ENCODE peak calls at places on chromosomes 4 and X, in seven cellular contexts. M is heart left ventricle, A is body of pancreas, S is Peyer's patch, C is stomach, Q is A549, V is esophagus squamous epithelium. T is an unnamed sample.

GRCh38 chrX:143058096-143058495 is 32.4 kb downstream of the SPANXN4 start:
- DNase-seq in V (no peak), A (no peak), C (no peak), Q (no peak), S (no peak), M (no peak), T (no peak)

GRCh38 chr4:1598641-1599481 is 85.3 kb downstream of the FAM53A start:
- DNase-seq in V (no peak), C (no peak), M (no peak), Q (no peak), S (no peak), A (no peak), T (peak)

GRCh38 chrX:77749695-77750094 is 36.3 kb downstream of the ATRX start:
- DNase-seq in S (no peak), M (no peak), C (no peak), A (no peak), V (no peak), Q (peak), T (no peak)

GRCh38 chrX:110407910-110408545 is 49.4 kb downstream of the RTL9 start:
- DNase-seq in V (no peak), C (no peak), A (peak), S (peak), M (peak), Q (peak), T (no peak)

GRCh38 chr4:41219421-41219950 is 5.1 kb upstream of the APBB2 start:
- DNase-seq in V (no peak), A (no peak), M (no peak), S (no peak), C (no peak), Q (no peak), T (no peak)

GRCh38 chrX:151391722-151392121 is 5.3 kb upstream of the VMA21 start:
- DNase-seq in Q (no peak), S (no peak), C (no peak), V (no peak), M (no peak), A (no peak), T (no peak)

GRCh38 chr4:186149872-186150271 is 41.5 kb upstream of the CYP4V2 start:
- DNase-seq in V (no peak), S (peak), C (peak), Q (no peak), A (peak), M (peak), T (peak)

GRCh38 chr4:107115185-107115847 is 79.2 kb upstream of the DKK2 start:
- DNase-seq in C (no peak), M (no peak), Q (no peak), A (no peak), V (no peak), S (no peak), T (no peak)

GRCh38 chr4:80926446-80926845 is 104.1 kb upstream of the BMP3 start:
- DNase-seq in C (no peak), S (no peak), Q (no peak), A (no peak), M (no peak), V (no peak), T (no peak)

GRCh38 chr4:79164961-79165610 is 160.8 kb downstream of the NAA11 start:
- DNase-seq in C (no peak), V (no peak), S (no peak), A (no peak), Q (no peak), M (no peak), T (no peak)

GRCh38 chr4:73208376-73208775 is 50.2 kb downstream of the ANKRD17 start:
- DNase-seq in S (no peak), V (no peak), C (no peak), M (no peak), A (no peak), Q (no peak), T (no peak)

GRCh38 chr4:98778206-98778605 is 119.8 kb upstream of the TSPAN5 start:
- DNase-seq in Q (peak), M (no peak), V (no peak), S (peak), C (no peak), A (no peak), T (no peak)

GRCh38 chr4:151359576-151359975 is 34.2 kb upstream of the SH3D19 start:
- DNase-seq in C (no peak), A (no peak), S (peak), Q (no peak), V (no peak), M (no peak), T (no peak)

GRCh38 chr4:105361021-105361420 is 112.8 kb downstream of the PPA2 start:
- DNase-seq in C (no peak), M (no peak), V (no peak), Q (no peak), S (no peak), A (no peak), T (no peak)

GRCh38 chrX:85026170-85026569 is 22.5 kb downstream of the APOOL start:
- DNase-seq in C (no peak), S (no peak), Q (no peak), V (no peak), A (no peak), M (no peak), T (no peak)

GRCh38 chr4:76803522-76803921 is 94.4 kb downstream of the SOWAHB start:
- DNase-seq in M (no peak), A (no peak), C (no peak), S (peak), Q (no peak), V (no peak), T (no peak)

GRCh38 chrX:50157545-50158125 is 43.2 kb downstream of the AKAP4 start:
- DNase-seq in C (no peak), S (peak), M (no peak), A (peak), Q (no peak), V (no peak), T (no peak)

GRCh38 chrX:2348225-2348624 is 152.6 kb downstream of the DHRSX start:
- DNase-seq in M (no peak), V (no peak), C (no peak), A (no peak), Q (no peak), S (no peak), T (no peak)

GRCh38 chrX:133444196-133444595 is 28.9 kb upstream of the GPC4 start:
- DNase-seq in S (no peak), C (no peak), M (no peak), A (no peak), Q (no peak), V (no peak), T (no peak)

GRCh38 chrX:19687395-19687794 is 172.1 kb upstream of the MAP3K15 start:
- DNase-seq in S (no peak), V (no peak), Q (no peak), A (no peak), C (no peak), M (no peak), T (no peak)

GRCh38 chr4:20319785-20320184 is 68.1 kb downstream of the SLIT2 start:
- DNase-seq in C (no peak), Q (no peak), A (no peak), S (no peak), M (no peak), V (no peak), T (no peak)

GRCh38 chr4:103032575-103032974 is 13.1 kb upstream of the SLC9B1 start:
- DNase-seq in S (peak), M (no peak), Q (no peak), C (no peak), V (no peak), A (peak), T (no peak)

GRCh38 chr4:126451237-126451885 is 1136.6 kb downstream of the FAT4 start:
- DNase-seq in M (no peak), A (no peak), S (no peak), Q (no peak), C (no peak), V (no peak), T (no peak)

GRCh38 chr4:102439835-102440234 is 61.3 kb upstream of the NFKB1 start:
- DNase-seq in S (no peak), A (no peak), V (no peak), M (no peak), C (no peak), Q (peak), T (no peak)

GRCh38 chr4:3520276-3520675 is 11.9 kb downstream of the LRPAP1 start:
- DNase-seq in M (no peak), C (no peak), S (no peak), A (no peak), V (no peak), Q (no peak), T (peak)

GRCh38 chrX:49102221-49102620 is 21.3 kb downstream of the GPKOW start:
- DNase-seq in Q (no peak), S (no peak), A (no peak), M (no peak), C (no peak), V (no peak), T (no peak)

GRCh38 chrX:1448793-1449580 is 3.7 kb downstream of the ASMTL start:
- DNase-seq in V (no peak), S (peak), A (no peak), M (peak), C (no peak), Q (no peak), T (peak)

GRCh38 chr4:8698341-8699062 is 105.9 kb downstream of the CPZ start:
- DNase-seq in S (peak), A (no peak), Q (no peak), C (peak), M (peak), V (no peak), T (peak)

GRCh38 chr4:165461176-165461835 is 82.5 kb downstream of the CPE start:
- DNase-seq in V (no peak), C (no peak), Q (no peak), S (no peak), A (peak), M (peak), T (no peak)

GRCh38 chrX:27444093-27444908 is 18.8 kb downstream of the PPP4R3C start:
- DNase-seq in M (no peak), Q (no peak), C (no peak), S (no peak), A (peak), V (no peak), T (no peak)

GRCh38 chr4:53060278-53060677 is 198.2 kb downstream of the RASL11B start:
- DNase-seq in Q (no peak), V (no peak), S (no peak), A (no peak), M (no peak), C (no peak), T (no peak)

GRCh38 chr4:38177792-38178665 is 217.8 kb downstream of the PTTG2 start:
- DNase-seq in S (peak), A (peak), Q (no peak), C (peak), M (peak), V (no peak), T (peak)

GRCh38 chr4:73984736-73985527 is 3.1 kb downstream of the PPBP start:
- DNase-seq in Q (no peak), S (no peak), M (no peak), A (no peak), V (no peak), C (no peak), T (no peak)

GRCh38 chrX:118497180-118497814 is 1.7 kb downstream of the DOCK11 start:
- DNase-seq in A (no peak), Q (no peak), M (no peak), C (no peak), V (no peak), S (peak), T (no peak)

GRCh38 chr4:148935179-148935578 is 493.0 kb upstream of the NR3C2 start:
- DNase-seq in Q (no peak), C (no peak), S (no peak), M (no peak), A (no peak), V (no peak), T (no peak)

GRCh38 chr4:122765702-122766352 is 33.3 kb downstream of the BBS12 start:
- DNase-seq in C (no peak), V (no peak), S (no peak), M (no peak), Q (no peak), A (no peak), T (no peak)

GRCh38 chrX:54786972-54787371 is 11.1 kb downstream of the ITIH6 start:
- DNase-seq in S (no peak), V (no peak), A (peak), Q (no peak), M (no peak), C (peak), T (no peak)

GRCh38 chrX:41723305-41723704 is 676 bp upstream of the GPR82 start:
- DNase-seq in A (no peak), S (no peak), V (no peak), C (no peak), Q (no peak), M (no peak), T (no peak)

GRCh38 chr4:71259911-71260331 is 78.9 kb upstream of the SLC4A4 start:
- DNase-seq in S (no peak), C (no peak), V (no peak), A (no peak), M (no peak), Q (no peak), T (no peak)

DNA sequence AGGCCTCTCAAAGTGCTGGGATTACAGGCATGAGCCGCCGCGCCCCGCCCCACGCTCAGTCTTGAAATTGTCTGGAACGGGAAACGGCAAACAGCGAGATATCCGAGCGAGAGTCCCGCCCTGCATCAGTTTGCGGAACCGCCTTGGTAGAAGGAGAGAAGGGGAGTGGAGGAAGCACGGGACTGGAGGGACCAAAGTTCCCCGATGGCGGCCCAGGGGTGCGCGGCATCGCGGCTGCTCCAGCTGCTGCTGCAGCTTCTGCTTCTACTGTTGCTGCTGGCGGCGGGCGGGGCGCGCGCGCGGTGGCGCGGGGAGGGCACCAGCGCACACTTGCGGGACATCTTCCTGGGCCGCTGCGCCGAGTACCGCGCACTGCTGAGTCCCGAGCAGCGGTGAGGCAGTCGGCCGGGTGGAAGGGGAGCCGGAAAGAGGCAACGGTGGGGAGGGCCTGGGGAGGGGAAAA is at the start of gene BST1:
- DNase-seq in S (peak), M (peak), V (no peak), A (peak), C (peak), Q (peak), T (peak)
- TF ChIP-seq POLR2A in S (peak), M (no peak), V (no peak), A (no peak), C (no peak), Q (no peak), T (no peak)

GRCh38 chr4:152537881-152538280 is 2.0 kb upstream of the FBXW7 start:
- DNase-seq in C (no peak), V (no peak), S (no peak), M (no peak), Q (no peak), A (no peak), T (no peak)

GRCh38 chr4:152545088-152545487 is 9.2 kb upstream of the FBXW7 start:
- DNase-seq in Q (no peak), C (no peak), A (no peak), S (no peak), V (no peak), M (no peak), T (no peak)

GRCh38 chr4:152539556-152540292 is 3.8 kb upstream of the FBXW7 start:
- DNase-seq in Q (no peak), C (no peak), M (no peak), V (no peak), S (no peak), A (no peak), T (no peak)

GRCh38 chr4:152540293-152540674 is 4.4 kb upstream of the FBXW7 start:
- DNase-seq in Q (no peak), A (no peak), M (no peak), S (no peak), C (no peak), V (no peak), T (no peak)

DNA sequence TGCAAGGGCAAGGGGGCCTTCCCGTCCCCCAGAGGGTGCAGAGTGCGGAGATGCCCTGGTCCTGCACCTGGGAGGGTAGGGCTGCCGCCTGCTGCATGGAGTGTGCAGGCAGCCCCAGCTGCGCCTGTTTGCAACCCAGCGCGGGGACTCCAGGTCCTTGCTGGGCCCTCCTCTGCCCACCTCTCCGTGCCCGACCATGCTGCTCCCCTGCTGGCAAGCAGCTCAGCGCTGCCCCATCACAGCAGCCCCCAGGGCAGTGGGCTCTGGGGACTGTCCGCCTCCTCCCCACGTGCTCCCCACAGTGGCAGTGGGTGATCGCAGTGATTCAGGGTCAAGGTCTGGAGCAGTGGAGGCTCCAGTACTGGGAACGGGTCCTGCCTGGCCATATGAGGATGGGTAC is 5.0 kb upstream of the FBXW7 start:
- DNase-seq in M (no peak), C (no peak), Q (no peak), S (no peak), V (no peak), A (no peak), T (no peak)
- TF ChIP-seq POLR2A in M (no peak), C (no peak), Q (no peak), S (no peak), V (no peak), A (no peak), T (no peak)

GRCh38 chrX:15493118-15494082 is at the start of gene PIR:
- DNase-seq in A (peak), S (peak), C (peak), M (peak), Q (peak), V (no peak), T (peak)
- TF ChIP-seq POLR2A in A (peak), S (no peak), C (no peak), M (no peak), Q (peak), V (no peak), T (no peak)

DNA sequence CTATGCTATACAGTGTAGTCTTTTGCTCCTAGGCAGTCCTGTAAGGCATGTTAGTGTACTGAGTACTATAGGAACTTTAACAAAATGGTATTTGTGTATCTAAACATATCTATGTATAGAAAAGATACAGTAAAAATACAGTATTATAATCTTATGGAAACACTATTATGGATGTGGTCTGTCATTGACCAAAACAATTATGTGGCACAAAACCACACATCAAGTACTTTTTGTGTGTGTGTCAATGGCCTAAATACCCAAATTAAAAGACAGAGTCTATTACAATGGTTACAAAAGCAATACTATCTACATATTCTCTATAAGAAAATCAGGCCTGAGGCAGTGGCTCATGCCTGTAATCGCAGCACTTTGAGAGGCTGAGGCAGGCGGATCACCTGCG is 610.2 kb upstream of the NDST4 start:
- DNase-seq in A (no peak), C (no peak), V (no peak), M (no peak), S (no peak), Q (no peak), T (no peak)
- TF ChIP-seq POLR2A in A (no peak), C (no peak), V (no peak), M (no peak), S (no peak), Q (no peak), T (no peak)

DNA sequence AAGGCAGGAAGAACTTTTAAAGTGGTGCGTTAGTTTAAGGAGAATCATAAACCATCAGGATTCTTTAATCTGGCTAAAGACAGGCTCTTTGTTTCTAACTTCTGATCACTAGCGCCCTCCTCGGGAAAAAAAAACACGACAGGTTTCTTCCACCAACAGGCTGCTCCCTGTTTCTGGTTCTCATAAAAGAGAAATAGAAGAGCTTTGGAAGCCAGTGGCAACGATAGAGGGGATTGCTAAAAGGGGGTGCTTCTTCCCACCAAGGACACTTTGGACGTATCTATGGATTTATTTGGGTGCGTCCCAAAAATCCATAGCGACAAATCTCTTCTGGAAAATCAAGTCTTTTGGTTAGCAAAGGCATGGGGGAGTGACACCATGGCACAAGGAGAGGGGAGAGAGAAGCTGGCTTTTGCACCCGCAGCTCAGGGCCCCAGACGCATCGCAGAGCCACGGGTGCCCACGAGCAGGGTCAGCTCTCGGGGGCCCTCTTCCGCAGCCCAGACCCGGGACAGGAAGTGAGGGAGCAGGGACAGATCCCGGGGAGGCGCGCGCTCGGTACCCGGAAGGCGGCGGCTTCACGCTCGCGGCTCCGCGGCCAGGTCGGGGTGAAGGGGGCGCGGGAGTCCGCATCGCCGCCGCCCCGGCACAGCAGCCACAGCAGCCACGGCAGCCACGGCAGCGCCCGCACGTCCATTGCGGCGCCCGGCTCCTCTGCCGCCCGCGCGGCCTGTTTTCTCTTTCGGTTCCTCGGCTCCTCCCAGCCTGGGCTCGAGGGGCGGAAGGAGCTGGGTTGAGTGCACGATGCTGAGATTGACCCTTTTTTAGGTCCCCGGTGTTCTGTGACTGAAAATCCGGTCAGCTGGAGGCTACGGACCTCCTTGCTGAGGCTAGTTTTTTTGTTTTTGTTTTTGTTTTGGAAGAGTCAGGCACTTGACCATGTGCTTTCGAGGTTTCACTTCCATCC is at the start of gene CTSO:
- DNase-seq in A (peak), Q (peak), C (peak), V (peak), S (peak), M (peak), T (peak)
- TF ChIP-seq POLR2A in A (peak), Q (peak), C (no peak), V (no peak), S (no peak), M (no peak), T (no peak)

GRCh38 chrX:103310592-103311400 is at the start of gene BEX2:
- DNase-seq in V (no peak), C (peak), M (peak), S (peak), Q (peak), A (peak), T (peak)
- TF ChIP-seq POLR2A in V (peak), C (no peak), M (no peak), S (peak), Q (no peak), A (peak), T (no peak)

GRCh38 chr4:158671915-158672806 is at the start of gene ETFDH:
- DNase-seq in S (peak), C (peak), Q (peak), A (peak), V (peak), M (peak), T (peak)
- TF ChIP-seq POLR2A in S (peak), C (no peak), Q (no peak), A (peak), V (peak), M (no peak), T (peak)

GRCh38 chr4:184805462-184806245 is 20.1 kb downstream of the ACSL1 start:
- DNase-seq in S (peak), Q (no peak), A (peak), V (no peak), C (peak), M (peak), T (no peak)
- TF ChIP-seq POLR2A in S (no peak), Q (no peak), A (no peak), V (no peak), C (no peak), M (peak), T (no peak)

T was measured in sigmoid colon.